ENCODE peak calls at places on chromosomes 16 and 17, in seven cellular contexts. One of them, this sample, is unnamed.

GRCh38 chr16:69407702-69408323 is 16.6 kb upstream of the CYB5B start:
- DNase-seq in endothelial cell of umbilical vein: no peak
- DNase-seq in AG09309: no peak
- DNase-seq in tibial nerve: no peak
- DNase-seq in transverse colon: no peak
- DNase-seq in AG04449: no peak
- DNase-seq in right lobe of liver: no peak
- DNase-seq in this sample: no peak

GRCh38 chr17:41695954-41696720 is 7.5 kb downstream of the EIF1 start:
- DNase-seq in AG09309: no peak
- DNase-seq in right lobe of liver: peak
- DNase-seq in endothelial cell of umbilical vein: peak
- DNase-seq in transverse colon: peak
- DNase-seq in tibial nerve: no peak
- DNase-seq in AG04449: no peak
- DNase-seq in this sample: peak

GRCh38 chr17:181213-182163 is at the start of gene DOC2B:
- DNase-seq in transverse colon: peak
- DNase-seq in tibial nerve: no peak
- DNase-seq in AG04449: no peak
- DNase-seq in endothelial cell of umbilical vein: peak
- DNase-seq in AG09309: no peak
- DNase-seq in right lobe of liver: peak
- DNase-seq in this sample: no peak

GRCh38 chr16:18013863-18014262 is 322.7 kb downstream of the NPIPA8 start:
- DNase-seq in right lobe of liver: no peak
- DNase-seq in endothelial cell of umbilical vein: no peak
- DNase-seq in AG09309: no peak
- DNase-seq in transverse colon: no peak
- DNase-seq in AG04449: no peak
- DNase-seq in tibial nerve: no peak
- DNase-seq in this sample: no peak

GRCh38 chr16:72050769-72051464 is 3.4 kb upstream of the HP start:
- DNase-seq in transverse colon: no peak
- DNase-seq in AG04449: no peak
- DNase-seq in endothelial cell of umbilical vein: no peak
- DNase-seq in AG09309: peak
- DNase-seq in right lobe of liver: peak
- DNase-seq in tibial nerve: peak
- DNase-seq in this sample: no peak

GRCh38 chr17:81461607-81462500 is 50.7 kb downstream of the ACTG1 start:
- DNase-seq in AG04449: no peak
- DNase-seq in endothelial cell of umbilical vein: no peak
- DNase-seq in AG09309: no peak
- DNase-seq in transverse colon: no peak
- DNase-seq in tibial nerve: no peak
- DNase-seq in right lobe of liver: no peak
- DNase-seq in this sample: no peak

GRCh38 chr17:3916013-3916696 is at the start of gene P2RX1:
- DNase-seq in right lobe of liver: no peak
- DNase-seq in AG04449: no peak
- DNase-seq in transverse colon: peak
- DNase-seq in tibial nerve: no peak
- DNase-seq in endothelial cell of umbilical vein: no peak
- DNase-seq in AG09309: no peak
- DNase-seq in this sample: no peak

GRCh38 chr17:7132511-7133094 is 18.0 kb upstream of the ASGR2 start:
- DNase-seq in endothelial cell of umbilical vein: peak
- DNase-seq in AG09309: no peak
- DNase-seq in tibial nerve: no peak
- DNase-seq in right lobe of liver: peak
- DNase-seq in transverse colon: peak
- DNase-seq in AG04449: no peak
- DNase-seq in this sample: no peak

GRCh38 chr16:49800441-49800840 is 55.5 kb downstream of the ZNF423 start:
- DNase-seq in endothelial cell of umbilical vein: no peak
- DNase-seq in transverse colon: no peak
- DNase-seq in right lobe of liver: no peak
- DNase-seq in AG09309: no peak
- DNase-seq in AG04449: no peak
- DNase-seq in tibial nerve: no peak
- DNase-seq in this sample: no peak

GRCh38 chr17:55056530-55056929 is 88.0 kb downstream of the STXBP4 start:
- DNase-seq in right lobe of liver: peak
- DNase-seq in transverse colon: no peak
- DNase-seq in tibial nerve: no peak
- DNase-seq in endothelial cell of umbilical vein: peak
- DNase-seq in AG04449: no peak
- DNase-seq in AG09309: no peak
- DNase-seq in this sample: no peak

GRCh38 chr17:61128671-61129115 is 270.9 kb upstream of the TBX2 start:
- DNase-seq in transverse colon: no peak
- DNase-seq in tibial nerve: no peak
- DNase-seq in endothelial cell of umbilical vein: no peak
- DNase-seq in AG09309: peak
- DNase-seq in AG04449: no peak
- DNase-seq in right lobe of liver: no peak
- DNase-seq in this sample: peak

GRCh38 chr17:79619636-79620206 is 8.9 kb upstream of the RBFOX3 start:
- DNase-seq in tibial nerve: no peak
- DNase-seq in endothelial cell of umbilical vein: no peak
- DNase-seq in AG09309: no peak
- DNase-seq in right lobe of liver: peak
- DNase-seq in AG04449: no peak
- DNase-seq in transverse colon: peak
- DNase-seq in this sample: no peak

GRCh38 chr17:19546289-19547065 is 12.8 kb downstream of the SLC47A1 start:
- DNase-seq in tibial nerve: no peak
- DNase-seq in AG04449: no peak
- DNase-seq in transverse colon: peak
- DNase-seq in right lobe of liver: peak
- DNase-seq in AG09309: no peak
- DNase-seq in endothelial cell of umbilical vein: peak
- DNase-seq in this sample: no peak

GRCh38 chr17:3003401-3004149 is 59.8 kb downstream of the OR1D5 start:
- DNase-seq in endothelial cell of umbilical vein: no peak
- DNase-seq in AG04449: no peak
- DNase-seq in AG09309: no peak
- DNase-seq in right lobe of liver: no peak
- DNase-seq in transverse colon: peak
- DNase-seq in tibial nerve: peak
- DNase-seq in this sample: no peak

GRCh38 chr17:31452561-31453110 is 61.2 kb downstream of the RAB11FIP4 start:
- DNase-seq in AG04449: no peak
- DNase-seq in tibial nerve: no peak
- DNase-seq in endothelial cell of umbilical vein: no peak
- DNase-seq in AG09309: no peak
- DNase-seq in right lobe of liver: no peak
- DNase-seq in transverse colon: no peak
- DNase-seq in this sample: no peak

GRCh38 chr16:14335297-14335696 is 264.2 kb downstream of the MRTFB start:
- DNase-seq in endothelial cell of umbilical vein: no peak
- DNase-seq in AG04449: no peak
- DNase-seq in right lobe of liver: no peak
- DNase-seq in transverse colon: no peak
- DNase-seq in tibial nerve: no peak
- DNase-seq in AG09309: no peak
- DNase-seq in this sample: no peak

GRCh38 chr16:11219188-11219587 is 36.8 kb downstream of the SOCS1 start:
- DNase-seq in endothelial cell of umbilical vein: no peak
- DNase-seq in transverse colon: no peak
- DNase-seq in tibial nerve: no peak
- DNase-seq in AG04449: no peak
- DNase-seq in AG09309: no peak
- DNase-seq in right lobe of liver: no peak
- DNase-seq in this sample: no peak

DNA sequence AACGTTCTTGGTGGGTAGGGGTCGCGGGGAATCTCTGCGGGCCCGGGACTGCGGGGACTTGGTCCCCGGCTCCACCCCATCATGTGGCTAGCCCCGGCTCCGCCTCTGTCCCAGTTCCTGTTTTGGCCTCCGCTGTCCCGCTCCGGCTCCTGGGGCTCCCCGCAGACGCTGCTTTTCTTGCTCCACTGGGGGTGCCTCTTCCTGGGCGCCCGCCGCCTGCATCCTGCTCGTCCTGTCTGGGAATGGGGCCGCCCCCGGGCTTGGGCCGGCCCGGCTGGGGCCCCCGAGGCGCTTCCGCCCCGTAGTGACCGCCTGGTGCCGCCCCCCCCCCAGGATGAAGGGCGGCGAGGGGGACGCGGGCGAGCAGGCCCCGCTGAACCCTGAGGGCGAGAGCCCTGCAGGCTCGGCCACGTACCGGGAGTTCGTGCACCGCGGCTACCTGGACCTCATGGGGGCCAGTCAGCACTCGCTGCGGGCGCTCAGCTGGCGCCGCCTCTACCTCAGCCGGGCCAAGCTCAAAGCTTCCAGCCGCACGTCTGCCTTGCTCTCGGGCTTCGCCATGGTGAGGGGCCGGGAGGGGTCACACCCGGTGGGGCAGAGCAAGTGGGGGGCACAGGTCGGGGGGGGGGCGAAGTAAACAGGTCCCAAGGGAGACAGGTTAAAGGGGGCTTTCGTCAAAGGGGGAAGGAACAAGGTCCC is at the start of gene ORAI3:
- DNase-seq in AG04449: no peak
- DNase-seq in right lobe of liver: peak
- DNase-seq in transverse colon: peak
- DNase-seq in endothelial cell of umbilical vein: peak
- DNase-seq in tibial nerve: peak
- DNase-seq in AG09309: no peak
- DNase-seq in this sample: no peak
- TF ChIP-seq CTCF in AG04449: no peak
- TF ChIP-seq CTCF in right lobe of liver: no peak
- TF ChIP-seq CTCF in transverse colon: peak
- TF ChIP-seq CTCF in endothelial cell of umbilical vein: no peak
- TF ChIP-seq CTCF in tibial nerve: peak
- TF ChIP-seq CTCF in AG09309: no peak
- TF ChIP-seq CTCF in this sample: no peak

DNA sequence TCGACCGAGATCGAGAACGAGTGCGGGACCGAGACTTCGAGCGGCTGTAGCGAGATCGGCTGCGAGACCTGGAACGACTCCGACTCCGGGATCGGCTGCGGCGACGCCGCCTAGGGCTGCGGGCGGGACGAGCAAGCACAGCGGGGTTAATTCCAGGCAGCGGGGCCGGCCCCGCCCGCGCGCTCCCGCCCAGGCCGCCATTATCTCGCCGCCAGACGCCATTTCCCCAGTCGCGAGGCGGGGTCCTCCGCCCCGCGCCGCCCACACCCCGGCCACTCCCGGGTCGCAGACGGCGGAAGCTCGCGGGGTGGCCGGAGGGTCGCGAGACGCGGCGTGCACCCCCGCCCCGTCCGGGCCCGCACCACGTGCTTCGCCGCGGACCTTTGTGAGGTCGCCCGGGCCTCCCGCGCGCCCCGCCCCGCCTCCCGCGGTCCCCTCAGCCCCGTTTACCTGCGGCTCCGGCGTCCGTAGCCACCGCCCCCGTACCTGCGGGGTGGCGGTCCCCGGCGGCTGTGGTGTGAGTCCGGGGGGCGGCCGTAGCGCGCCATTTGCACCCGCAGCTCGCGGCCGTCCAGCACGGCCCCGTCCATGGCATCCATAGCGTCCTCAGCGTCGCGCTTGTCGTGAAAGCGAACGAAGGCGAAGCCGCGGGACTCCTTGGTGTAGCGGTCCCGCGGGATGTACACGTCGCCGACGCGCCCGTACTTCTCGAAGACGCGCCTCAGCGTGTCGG is 616 bp downstream of the SRSF2 start:
- DNase-seq in endothelial cell of umbilical vein: peak
- DNase-seq in AG04449: no peak
- DNase-seq in transverse colon: peak
- DNase-seq in AG09309: no peak
- DNase-seq in tibial nerve: peak
- DNase-seq in right lobe of liver: peak
- DNase-seq in this sample: peak
- TF ChIP-seq CTCF in endothelial cell of umbilical vein: no peak
- TF ChIP-seq CTCF in AG04449: peak
- TF ChIP-seq CTCF in transverse colon: peak
- TF ChIP-seq CTCF in AG09309: no peak
- TF ChIP-seq CTCF in tibial nerve: peak
- TF ChIP-seq CTCF in right lobe of liver: peak
- TF ChIP-seq CTCF in this sample: peak

GRCh38 chr16:84959045-84959576 is 52.2 kb downstream of the ZDHHC7 start:
- DNase-seq in right lobe of liver: no peak
- DNase-seq in transverse colon: no peak
- DNase-seq in endothelial cell of umbilical vein: no peak
- DNase-seq in AG04449: no peak
- DNase-seq in tibial nerve: no peak
- DNase-seq in AG09309: no peak
- DNase-seq in this sample: no peak
- TF ChIP-seq CTCF in right lobe of liver: no peak
- TF ChIP-seq CTCF in transverse colon: no peak
- TF ChIP-seq CTCF in endothelial cell of umbilical vein: peak
- TF ChIP-seq CTCF in AG04449: peak
- TF ChIP-seq CTCF in tibial nerve: no peak
- TF ChIP-seq CTCF in AG09309: peak
- TF ChIP-seq CTCF in this sample: peak

GRCh38 chr16:8869212-8869987 is 594 bp upstream of the CARHSP1 start:
- DNase-seq in AG09309: no peak
- DNase-seq in transverse colon: no peak
- DNase-seq in right lobe of liver: no peak
- DNase-seq in tibial nerve: no peak
- DNase-seq in endothelial cell of umbilical vein: no peak
- DNase-seq in AG04449: no peak
- DNase-seq in this sample: no peak
- TF ChIP-seq CTCF in AG09309: no peak
- TF ChIP-seq CTCF in transverse colon: no peak
- TF ChIP-seq CTCF in right lobe of liver: no peak
- TF ChIP-seq CTCF in tibial nerve: no peak
- TF ChIP-seq CTCF in endothelial cell of umbilical vein: no peak
- TF ChIP-seq CTCF in AG04449: no peak
- TF ChIP-seq CTCF in this sample: no peak

GRCh38 chr17:74354123-74354522 is 7.5 kb downstream of the BTBD17 start:
- DNase-seq in AG04449: no peak
- DNase-seq in endothelial cell of umbilical vein: no peak
- DNase-seq in AG09309: no peak
- DNase-seq in tibial nerve: no peak
- DNase-seq in right lobe of liver: no peak
- DNase-seq in transverse colon: peak
- DNase-seq in this sample: no peak
- TF ChIP-seq CTCF in AG04449: no peak
- TF ChIP-seq CTCF in endothelial cell of umbilical vein: peak
- TF ChIP-seq CTCF in AG09309: no peak
- TF ChIP-seq CTCF in tibial nerve: peak
- TF ChIP-seq CTCF in right lobe of liver: peak
- TF ChIP-seq CTCF in transverse colon: peak
- TF ChIP-seq CTCF in this sample: no peak

DNA sequence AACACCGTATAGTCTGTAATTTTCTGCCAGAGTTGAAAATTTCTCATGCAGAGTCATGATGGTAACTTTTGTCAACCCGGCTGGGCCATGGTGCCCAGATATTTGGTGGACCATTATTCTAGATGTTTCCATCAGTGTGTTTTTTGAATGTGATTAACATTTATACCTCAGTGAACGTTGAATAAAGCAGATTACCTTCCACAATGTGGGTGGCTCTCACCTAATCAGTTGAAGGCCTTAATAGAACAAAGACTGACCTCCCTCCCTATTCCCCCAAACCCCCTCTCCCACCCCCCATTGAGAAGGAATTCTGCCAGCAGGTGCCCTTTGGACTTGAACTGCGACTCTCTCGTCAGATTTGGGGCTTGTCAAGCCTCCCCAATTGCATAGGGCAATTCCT is 6.4 kb upstream of the CA5A start:
- DNase-seq in endothelial cell of umbilical vein: no peak
- DNase-seq in AG09309: no peak
- DNase-seq in tibial nerve: no peak
- DNase-seq in right lobe of liver: no peak
- DNase-seq in AG04449: no peak
- DNase-seq in transverse colon: no peak
- DNase-seq in this sample: no peak
- TF ChIP-seq CTCF in endothelial cell of umbilical vein: no peak
- TF ChIP-seq CTCF in AG09309: no peak
- TF ChIP-seq CTCF in tibial nerve: no peak
- TF ChIP-seq CTCF in right lobe of liver: no peak
- TF ChIP-seq CTCF in AG04449: no peak
- TF ChIP-seq CTCF in transverse colon: no peak
- TF ChIP-seq CTCF in this sample: no peak